ENCODE peak calls at places on chromosomes 2 and 18, in seven cellular contexts. Z, T, R, I, P, V and Q are unnamed samples.

GRCh38 chr2:215825709-215826108 is 187.6 kb downstream of the MREG start:
- DNase-seq in Z (no peak), T (no peak), R (no peak), I (no peak), P (no peak), V (no peak), Q (no peak)

GRCh38 chr18:28777756-28778155 is 600.8 kb upstream of the CDH2 start:
- DNase-seq in Z (no peak), T (no peak), R (no peak), I (no peak), P (no peak), V (no peak), Q (no peak)

GRCh38 chr2:177929662-177930522 is 142.7 kb downstream of the PDE11A start:
- DNase-seq in Z (no peak), T (no peak), R (no peak), I (no peak), P (no peak), V (no peak), Q (no peak)

GRCh38 chr2:25063876-25064660 is 22.2 kb downstream of the EFR3B start:
- DNase-seq in Z (no peak), T (no peak), R (no peak), I (no peak), P (no peak), V (no peak), Q (no peak)

GRCh38 chr18:24208270-24209035 is 69.6 kb downstream of the CABYR start:
- DNase-seq in Z (no peak), T (no peak), R (no peak), I (no peak), P (no peak), V (no peak), Q (no peak)

GRCh38 chr2:76019130-76019529 is 308.4 kb upstream of the GCFC2 start:
- DNase-seq in Z (no peak), T (peak), R (no peak), I (no peak), P (no peak), V (no peak), Q (no peak)

GRCh38 chr2:80525152-80525551 is 220.6 kb upstream of the LRRTM1 start:
- DNase-seq in Z (no peak), T (no peak), R (no peak), I (no peak), P (no peak), V (no peak), Q (no peak)

GRCh38 chr2:98565941-98566340 is 42.4 kb downstream of the COA5 start:
- DNase-seq in Z (no peak), T (no peak), R (no peak), I (no peak), P (no peak), V (no peak), Q (no peak)

GRCh38 chr2:112541315-112542122 is 746 bp upstream of the POLR1B start:
- DNase-seq in Z (peak), T (no peak), R (no peak), I (peak), P (peak), V (peak), Q (peak)

GRCh38 chr2:9757430-9758287 is 85.6 kb upstream of the TAF1B start:
- DNase-seq in Z (no peak), T (peak), R (no peak), I (no peak), P (no peak), V (no peak), Q (peak)

GRCh38 chr2:14826518-14826917 is 194.0 kb downstream of the LRATD1 start:
- DNase-seq in Z (no peak), T (no peak), R (no peak), I (no peak), P (no peak), V (no peak), Q (no peak)

GRCh38 chr2:223846524-223846923 is 9.1 kb upstream of the AP1S3 start:
- DNase-seq in Z (no peak), T (no peak), R (no peak), I (no peak), P (no peak), V (no peak), Q (no peak)

GRCh38 chr18:5872886-5873285 is 22.4 kb downstream of the TMEM200C start:
- DNase-seq in Z (no peak), T (no peak), R (no peak), I (no peak), P (no peak), V (no peak), Q (no peak)

GRCh38 chr2:199384043-199384442 is 73.7 kb downstream of the SATB2 start:
- DNase-seq in Z (no peak), T (no peak), R (no peak), I (no peak), P (no peak), V (no peak), Q (no peak)

GRCh38 chr2:241011296-241011600 is 12.8 kb downstream of the SNED1 start:
- DNase-seq in Z (no peak), T (no peak), R (peak), I (no peak), P (no peak), V (peak), Q (no peak)

GRCh38 chr2:117979911-117980341 is 33.9 kb downstream of the CCDC93 start:
- DNase-seq in Z (no peak), T (no peak), R (no peak), I (no peak), P (no peak), V (no peak), Q (no peak)

GRCh38 chr2:24926602-24927252 is 6.7 kb upstream of the ADCY3 start:
- DNase-seq in Z (no peak), T (no peak), R (peak), I (no peak), P (peak), V (no peak), Q (no peak)

GRCh38 chr2:23548143-23548769 is 163.3 kb downstream of the KLHL29 start:
- DNase-seq in Z (no peak), T (no peak), R (no peak), I (no peak), P (no peak), V (no peak), Q (no peak)

GRCh38 chr2:172329404-172330059 is 97.9 kb upstream of the ITGA6 start:
- DNase-seq in Z (no peak), T (no peak), R (no peak), I (no peak), P (no peak), V (no peak), Q (no peak)

GRCh38 chr2:66521459-66521858 is 86.5 kb downstream of the MEIS1 start:
- DNase-seq in Z (peak), T (no peak), R (no peak), I (no peak), P (no peak), V (no peak), Q (no peak)

GRCh38 chr18:57844319-57844718 is 41.2 kb upstream of the ATP8B1 start:
- DNase-seq in Z (no peak), T (no peak), R (no peak), I (no peak), P (no peak), V (no peak), Q (no peak)

GRCh38 chr2:221477697-221478096 is 94.4 kb downstream of the EPHA4 start:
- DNase-seq in Z (no peak), T (no peak), R (no peak), I (no peak), P (no peak), V (no peak), Q (no peak)